ENCODE peak calls at places on chromosomes 11 and 22, in nine cellular contexts. M is endodermal cell, H is foreskin fibroblast, L is D721Med, W is nephron progenitor cell, V is tibial nerve, U is type B pancreatic cell, G is Peyer's patch, O is brain microvascular endothelial cell. X is an unnamed sample.

GRCh38 chr22:41681616-41682015 is 7.1 kb downstream of the SNU13 start:
- DNase-seq in V (no peak), W (no peak), U (no peak), G (no peak), O (peak; percentile 20), H (no peak), L (no peak), M (no peak), X (no peak)

GRCh38 chr22:50581950-50582561 is 593 bp downstream of the CHKB start:
- DNase-seq in O (no peak), G (peak; percentile 21), V (no peak), H (peak; percentile 38), L (no peak), W (no peak), U (no peak), M (no peak), X (no peak)

GRCh38 chr22:18091916-18092526 is 14.2 kb downstream of the PEX26 start:
- DNase-seq in U (no peak), V (peak; percentile 51), W (no peak), M (no peak), G (peak; percentile 41), H (no peak), O (no peak), L (no peak), X (no peak)

GRCh38 chr11:128553662-128554392 is 33.5 kb downstream of the ETS1 start:
- DNase-seq in L (no peak), W (no peak), O (no peak), G (no peak), U (no peak), H (peak; percentile 32), M (no peak), V (no peak), X (no peak)

GRCh38 chr11:67523556-67524479 is 572 bp upstream of the CABP2 start:
- DNase-seq in G (no peak), M (no peak), O (no peak), U (no peak), W (no peak), H (no peak), L (no peak), V (no peak), X (no peak)

GRCh38 chr11:106216281-106216680 is 138.8 kb downstream of the AASDHPPT start:
- DNase-seq in L (no peak), V (no peak), O (no peak), W (no peak), G (no peak), H (no peak), U (no peak), M (no peak), X (no peak)

GRCh38 chr11:87501388-87501787 is 463.7 kb downstream of the TMEM135 start:
- DNase-seq in O (no peak), W (no peak), H (no peak), M (no peak), G (no peak), V (no peak), L (no peak), U (no peak), X (no peak)

GRCh38 chr22:42596376-42596775 is 18.3 kb downstream of the POLDIP3 start:
- DNase-seq in H (no peak), M (no peak), L (no peak), G (no peak), O (no peak), V (no peak), W (no peak), U (no peak), X (no peak)

GRCh38 chr11:128324051-128324481 is 263.3 kb downstream of the ETS1 start:
- DNase-seq in W (no peak), G (no peak), M (no peak), H (no peak), V (no peak), U (no peak), O (no peak), L (no peak), X (no peak)

GRCh38 chr11:80596291-80596810 is 1155.5 kb upstream of the TENM4 start:
- DNase-seq in V (no peak), M (no peak), L (no peak), U (no peak), G (no peak), O (peak; percentile 70), W (no peak), H (no peak), X (no peak)

GRCh38 chr22:22195265-22196017 is 49.1 kb upstream of the VPREB1 start:
- DNase-seq in G (peak; percentile 91), L (peak; percentile 39), H (peak; percentile 61), M (peak; percentile 98), O (peak; percentile 40), V (peak; percentile 57), U (no peak), W (peak; percentile 89), X (peak; percentile 79)

GRCh38 chr11:126431401-126432064 is 76.0 kb downstream of the ST3GAL4 start:
- DNase-seq in M (no peak), H (peak; percentile 73), U (no peak), O (peak; percentile 71), W (no peak), G (no peak), L (no peak), V (peak; percentile 41), X (no peak)

GRCh38 chr11:1471736-1472135 is 14.8 kb downstream of the MOB2 start:
- DNase-seq in W (no peak), G (no peak), M (no peak), L (no peak), V (no peak), U (no peak), H (no peak), O (no peak), X (no peak)

GRCh38 chr11:109062445-109062844 is 359.5 kb upstream of the C11orf87 start:
- DNase-seq in V (no peak), M (no peak), G (no peak), U (no peak), H (peak; percentile 81), L (no peak), W (no peak), O (peak; percentile 45), X (no peak)

GRCh38 chr11:3799143-3799542 is 1.8 kb upstream of the NUP98 start:
- DNase-seq in M (peak; percentile 20), O (no peak), G (no peak), V (no peak), U (no peak), H (no peak), L (no peak), W (no peak), X (no peak)

GRCh38 chr11:3796346-3796745 is 1.0 kb downstream of the NUP98 start:
- DNase-seq in L (no peak), U (no peak), G (no peak), O (no peak), W (no peak), H (no peak), M (no peak), V (no peak), X (no peak)

GRCh38 chr11:3795131-3796092 is 1.9 kb downstream of the NUP98 start:
- DNase-seq in M (no peak), U (no peak), L (no peak), W (no peak), G (no peak), H (no peak), O (no peak), V (no peak), X (no peak)

GRCh38 chr11:3796796-3797328 is 492 bp downstream of the NUP98 start:
- DNase-seq in U (no peak), M (no peak), V (no peak), O (no peak), H (no peak), L (no peak), W (no peak), G (no peak), X (no peak)

GRCh38 chr11:3797329-3798090 is at the start of gene NUP98:
- DNase-seq in H (peak; percentile 100), U (peak; percentile 100), L (peak; percentile 52), V (peak; percentile 99), O (peak; percentile 100), W (peak; percentile 99), M (peak; percentile 100), G (peak; percentile 99), X (peak; percentile 99)
- TF ChIP-seq CTCF in H (no peak), U (no peak), L (no peak), V (no peak), O (no peak), W (no peak), M (no peak), G (no peak), X (no peak)

GRCh38 chr11:34406413-34406812 is 32.3 kb upstream of the CAT start:
- DNase-seq in L (no peak), H (no peak), V (no peak), W (no peak), U (no peak), M (no peak), G (no peak), O (no peak), X (no peak)
- TF ChIP-seq CTCF in L (no peak), H (no peak), V (no peak), W (no peak), U (no peak), M (no peak), G (no peak), O (no peak), X (no peak)

GRCh38 chr22:25700996-25701815 is 40.8 kb upstream of the MYO18B start:
- DNase-seq in H (peak; percentile 85), O (peak; percentile 8), G (no peak), U (no peak), L (peak; percentile 36), V (peak; percentile 9), W (no peak), M (no peak), X (no peak)

GRCh38 chr22:25704701-25705100 is 37.3 kb upstream of the MYO18B start:
- DNase-seq in H (no peak), L (no peak), M (no peak), U (no peak), W (no peak), O (no peak), V (no peak), G (no peak), X (no peak)

GRCh38 chr22:25702571-25703167 is 39.3 kb upstream of the MYO18B start:
- DNase-seq in O (peak; percentile 7), H (no peak), W (no peak), U (no peak), M (no peak), G (no peak), V (no peak), L (no peak), X (no peak)

GRCh38 chr22:25698986-25699385 is 43.0 kb upstream of the MYO18B start:
- DNase-seq in U (no peak), W (no peak), G (no peak), M (no peak), V (no peak), L (no peak), H (no peak), O (no peak), X (no peak)

DNA sequence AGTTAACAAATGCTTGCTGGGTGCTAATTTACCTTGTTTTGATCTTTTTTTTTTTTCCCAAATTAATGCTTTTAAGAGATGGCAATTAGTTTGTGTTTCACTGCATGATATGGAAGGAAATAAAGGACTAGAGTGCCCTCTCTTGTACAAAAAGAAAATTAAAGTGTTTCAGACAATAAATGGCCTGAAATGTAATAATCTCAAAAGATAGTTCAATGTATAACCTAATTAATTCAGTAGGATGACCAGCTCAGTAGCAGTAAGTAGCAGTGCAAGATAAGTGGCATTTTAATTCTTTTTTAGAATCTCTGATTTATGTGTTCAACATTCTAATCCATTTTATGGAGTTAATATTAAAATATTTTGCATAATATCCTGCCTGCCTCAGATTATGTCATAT is 39.9 kb upstream of the MYO18B start:
- DNase-seq in W (no peak), U (no peak), L (no peak), H (peak; percentile 50), O (no peak), V (no peak), G (no peak), M (no peak), X (no peak)
- TF ChIP-seq CTCF in W (no peak), U (peak; percentile 67), L (peak; percentile 54), H (no peak), O (peak; percentile 22), V (peak; percentile 21), G (peak; percentile 36), M (peak; percentile 49), X (no peak)

GRCh38 chr11:31045335-31045734 is 324.2 kb downstream of the DCDC1 start:
- DNase-seq in M (no peak), H (no peak), W (no peak), U (no peak), O (no peak), V (no peak), G (no peak), L (no peak), X (no peak)
- TF ChIP-seq CTCF in M (peak; percentile 81), H (no peak), W (peak; percentile 39), U (peak; percentile 66), O (no peak), V (no peak), G (no peak), L (peak; percentile 31), X (no peak)

X was measured in activated B cell treated with CpG ODN at 0.5 μM for 24 hours.